ENCODE peak calls at places on chromosomes 5 and 9, in six cellular contexts. Y is NCI-H226, G is GM04504, C is ELR, L is head of caudate nucleus, V is cerebellum. J is an unnamed sample.
A peak's percentile ranks its signal among the peaks of the same experiment; 100 is the strongest.

GRCh38 chr5:41151562-41151961 is 61.8 kb downstream of the C6 start:
- DNase-seq in Y (no peak), G (no peak), C (no peak), L (no peak), V (no peak), J (no peak)

GRCh38 chr9:12818431-12819000 is 43.7 kb downstream of the LURAP1L start:
- DNase-seq in Y (no peak), G (peak; percentile 35), C (peak; percentile 40), L (no peak), V (no peak), J (no peak)

GRCh38 chr9:125990793-125991220 is 243.6 kb downstream of the PBX3 start:
- DNase-seq in Y (no peak), G (no peak), C (no peak), L (no peak), V (no peak), J (no peak)

GRCh38 chr9:113386571-113387393 is 10.0 kb upstream of the HDHD3 start:
- DNase-seq in Y (no peak), G (no peak), C (no peak), L (no peak), V (no peak), J (no peak)

GRCh38 chr9:13841801-13842462 is 472.0 kb downstream of the NFIB start:
- DNase-seq in Y (no peak), G (no peak), C (no peak), L (no peak), V (no peak), J (no peak)

GRCh38 chr5:60893521-60893920 is 49.5 kb upstream of the ELOVL7 start:
- DNase-seq in Y (no peak), G (no peak), C (no peak), L (no peak), V (no peak), J (no peak)

GRCh38 chr5:94217216-94217615 is 401.2 kb downstream of the KIAA0825 start:
- DNase-seq in Y (no peak), G (no peak), C (no peak), L (no peak), V (no peak), J (no peak)

GRCh38 chr9:96048116-96048953 is 172.8 kb downstream of the ERCC6L2 start:
- DNase-seq in Y (no peak), G (no peak), C (no peak), L (peak; percentile 40), V (no peak), J (no peak)

GRCh38 chr5:40486437-40487270 is 193.1 kb upstream of the PTGER4 start:
- DNase-seq in Y (peak; percentile 86), G (no peak), C (peak; percentile 23), L (peak; percentile 13), V (no peak), J (no peak)

GRCh38 chr5:91311697-91312501 is 71.2 kb downstream of the ARRDC3 start:
- DNase-seq in Y (peak; percentile 97), G (peak; percentile 99), C (peak; percentile 99), L (peak; percentile 48), V (peak; percentile 7), J (peak; percentile 99)

GRCh38 chr5:141010047-141010793 is 41.0 kb upstream of the PCDHB1 start:
- DNase-seq in Y (no peak), G (no peak), C (no peak), L (no peak), V (no peak), J (no peak)

GRCh38 chr5:142587354-142587965 is 98.4 kb downstream of the FGF1 start:
- DNase-seq in Y (peak; percentile 25), G (no peak), C (peak; percentile 78), L (peak; percentile 27), V (no peak), J (peak; percentile 29)

GRCh38 chr9:79572891-79573696 is 1.3 kb downstream of the TLE4 start:
- DNase-seq in Y (peak; percentile 6), G (no peak), C (peak; percentile 49), L (peak; percentile 62), V (peak; percentile 50), J (no peak)

GRCh38 chr9:29043070-29043469 is 1469.8 kb upstream of the C9orf72 start:
- DNase-seq in Y (no peak), G (no peak), C (no peak), L (no peak), V (no peak), J (no peak)